ENCODE peak calls at places on chromosome 2, in ten cellular contexts. T, K, G, J, R, Q, U, E, A and H are unnamed samples.

GRCh38 chr2:189835855-189836558 is 51.8 kb downstream of the PMS1 start:
- DNase-seq in J (no peak), T (no peak), R (no peak), G (no peak), E (no peak), Q (no peak), K (no peak), A (no peak), U (no peak), H (no peak)

GRCh38 chr2:160294339-160294803 is 94.3 kb upstream of the ITGB6 start:
- DNase-seq in J (peak; percentile 51), A (peak; percentile 65), E (no peak), U (peak; percentile 57), K (peak; percentile 83), Q (peak; percentile 84), G (peak; percentile 72), T (no peak), R (peak; percentile 49), H (peak; percentile 86)

GRCh38 chr2:12457831-12458230 is 258.9 kb upstream of the TRIB2 start:
- DNase-seq in U (no peak), G (peak; percentile 14), J (no peak), Q (no peak), K (no peak), T (no peak), A (no peak), R (no peak), E (no peak), H (no peak)

GRCh38 chr2:178275600-178275999 is 81.3 kb downstream of the OSBPL6 start:
- DNase-seq in G (no peak), A (no peak), Q (no peak), T (no peak), E (no peak), R (no peak), K (no peak), J (no peak), U (no peak), H (no peak)

GRCh38 chr2:184030978-184031377 is 567.4 kb upstream of the ZNF804A start:
- DNase-seq in U (no peak), E (no peak), J (no peak), G (no peak), R (no peak), T (no peak), K (no peak), A (no peak), Q (no peak), H (no peak)

GRCh38 chr2:95314598-95314963 is 17.4 kb downstream of the KCNIP3 start:
- DNase-seq in K (no peak), U (no peak), A (peak; percentile 2), G (no peak), T (no peak), R (no peak), J (no peak), Q (no peak), E (no peak), H (no peak)

GRCh38 chr2:219402665-219403515 is 15.2 kb upstream of the DNPEP start:
- DNase-seq in A (peak; percentile 65), U (no peak), T (peak; percentile 94), K (no peak), E (no peak), G (peak; percentile 65), R (peak; percentile 65), J (peak; percentile 64), Q (peak; percentile 80), H (peak; percentile 77)

GRCh38 chr2:159617080-159617479 is 732 bp upstream of the BAZ2B start:
- DNase-seq in T (peak; percentile 39), J (peak; percentile 40), E (no peak), U (no peak), K (no peak), G (no peak), R (no peak), A (no peak), Q (no peak), H (no peak)

GRCh38 chr2:4174796-4175195 is 471.4 kb downstream of the DCDC2C start:
- DNase-seq in J (no peak), K (no peak), A (no peak), R (no peak), E (no peak), G (no peak), T (no peak), U (no peak), Q (no peak), H (no peak)

DNA sequence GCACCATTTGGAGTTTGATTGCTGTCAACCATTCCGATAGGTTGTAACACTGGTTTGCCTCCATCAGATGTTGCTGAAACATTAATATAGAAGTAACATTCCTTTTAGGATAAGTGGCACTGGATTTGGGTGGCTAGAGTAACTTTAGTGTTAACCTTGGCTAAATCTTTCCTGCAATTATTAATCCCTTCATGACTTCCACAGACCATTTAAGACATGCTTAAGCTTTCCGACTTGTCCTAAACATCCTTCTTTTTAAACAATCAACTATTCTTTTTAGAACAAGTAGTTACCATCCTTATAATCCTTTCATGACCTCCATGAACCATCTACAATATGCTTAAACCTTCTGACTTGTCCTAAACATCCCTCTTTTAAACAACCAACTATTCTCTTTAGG is 465.5 kb downstream of the DCDC2C start:
- DNase-seq in J (no peak), U (no peak), A (no peak), R (no peak), G (no peak), Q (no peak), T (no peak), E (no peak), K (no peak), H (no peak)
- TF ChIP-seq CTCF in J (no peak), U (no peak), A (no peak), R (no peak), G (no peak), Q (no peak), T (no peak), E (no peak), K (no peak), H (no peak)

GRCh38 chr2:235575904-235576303 is 82.1 kb downstream of the AGAP1 start:
- DNase-seq in J (no peak), Q (no peak), G (no peak), R (no peak), T (no peak), U (no peak), A (no peak), E (no peak), K (no peak), H (no peak)

GRCh38 chr2:235577404-235578330 is 83.8 kb downstream of the AGAP1 start:
- DNase-seq in U (peak; percentile 51), G (peak; percentile 62), R (no peak), A (peak; percentile 29), T (peak; percentile 92), E (no peak), K (no peak), Q (peak; percentile 63), J (no peak), H (peak; percentile 59)

GRCh38 chr2:235575431-235575830 is 81.6 kb downstream of the AGAP1 start:
- DNase-seq in U (no peak), E (no peak), G (no peak), Q (no peak), T (no peak), A (no peak), J (no peak), K (no peak), R (no peak), H (no peak)

GRCh38 chr2:235579128-235579527 is 85.3 kb downstream of the AGAP1 start:
- DNase-seq in T (no peak), Q (no peak), R (no peak), A (no peak), U (no peak), G (no peak), K (no peak), E (no peak), J (no peak), H (no peak)

DNA sequence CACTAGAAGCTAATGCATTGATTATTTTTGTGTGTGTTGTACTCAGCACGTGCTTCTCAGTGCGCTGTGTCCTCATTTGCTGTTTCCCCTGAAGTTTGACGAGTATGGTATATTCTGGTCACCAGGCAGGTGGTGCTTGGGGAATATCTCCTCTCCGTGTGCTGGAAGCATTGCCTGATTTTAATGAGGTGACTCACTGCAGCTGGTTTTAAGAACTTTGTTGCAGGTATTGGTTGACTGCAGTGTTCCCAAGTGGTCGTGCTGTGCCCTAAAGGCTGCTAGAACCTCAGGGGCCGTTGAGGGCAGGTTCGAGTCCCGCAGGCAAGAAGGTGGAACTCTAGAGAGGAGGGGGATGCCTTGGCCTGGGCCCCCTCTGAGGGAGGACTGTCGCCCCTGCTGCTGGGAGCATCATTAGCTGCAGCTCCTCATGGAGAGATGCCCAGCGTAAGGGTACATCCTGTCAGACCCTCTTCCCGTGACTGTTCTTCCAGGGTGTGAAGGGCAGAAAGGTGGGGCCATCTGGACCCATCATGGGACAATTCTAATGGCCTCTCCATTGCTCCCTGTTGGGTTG is 82.6 kb downstream of the AGAP1 start:
- DNase-seq in U (no peak), E (no peak), A (no peak), R (no peak), K (no peak), G (no peak), J (no peak), T (no peak), Q (no peak), H (no peak)
- H3K4me1 ChIP-seq in U (peaks cover 48% of the 10 kb centered on the region), E (no peaks in the 10 kb centered on the region), A (peaks cover 28% of the 10 kb centered on the region), R (peaks cover 4% of the 10 kb centered on the region), K (peaks cover 14% of the 10 kb centered on the region), G (peaks cover 8% of the 10 kb centered on the region), J (no peaks in the 10 kb centered on the region), T (peaks cover 51% of the 10 kb centered on the region), Q (no peaks in the 10 kb centered on the region), H (peaks cover 3% of the 10 kb centered on the region)

GRCh38 chr2:158530829-158531228 is 74.1 kb downstream of the PKP4 start:
- DNase-seq in Q (no peak), T (no peak), E (no peak), R (no peak), K (no peak), G (no peak), J (no peak), U (no peak), A (no peak), H (no peak)
- TF ChIP-seq CTCF in Q (no peak), T (no peak), E (no peak), R (no peak), K (no peak), G (no peak), J (no peak), U (peak; percentile 17), A (no peak), H (no peak)

GRCh38 chr2:40341198-40341597 is 110.7 kb downstream of the SLC8A1 start:
- DNase-seq in A (no peak), R (no peak), J (no peak), U (no peak), T (no peak), Q (no peak), G (no peak), E (no peak), K (no peak), H (no peak)

GRCh38 chr2:40346535-40347354 is 105.1 kb downstream of the SLC8A1 start:
- DNase-seq in R (no peak), U (no peak), G (peak; percentile 30), K (no peak), A (peak; percentile 33), E (no peak), Q (peak; percentile 68), J (peak; percentile 28), T (no peak), H (peak; percentile 28)

GRCh38 chr2:40348038-40348437 is 103.9 kb downstream of the SLC8A1 start:
- DNase-seq in T (no peak), K (no peak), R (no peak), U (no peak), Q (no peak), J (no peak), E (no peak), A (no peak), G (no peak), H (no peak)

GRCh38 chr2:40343904-40344303 is 108.0 kb downstream of the SLC8A1 start:
- DNase-seq in A (no peak), U (no peak), K (no peak), R (no peak), G (no peak), Q (no peak), T (no peak), J (no peak), E (no peak), H (no peak)

GRCh38 chr2:40344364-40344763 is 107.5 kb downstream of the SLC8A1 start:
- DNase-seq in Q (no peak), E (no peak), G (no peak), K (no peak), J (no peak), T (no peak), A (no peak), R (no peak), U (no peak), H (no peak)
- H3K4me1 ChIP-seq in Q (peaks cover 3% of the 10 kb centered on the region), E (peaks cover 25% of the 10 kb centered on the region), G (no peaks in the 10 kb centered on the region), K (no peaks in the 10 kb centered on the region), J (no peaks in the 10 kb centered on the region), T (no peaks in the 10 kb centered on the region), A (no peaks in the 10 kb centered on the region), R (no peaks in the 10 kb centered on the region), U (peaks cover 98% of the 10 kb centered on the region), H (peaks cover 3% of the 10 kb centered on the region)